ENCODE peak calls at places on chromosomes 11 and 22, in ten cellular contexts. B is prostate gland, I is upper lobe of left lung, D is endothelial cell of umbilical vein, T is stomach, K is suprapubic skin, X is spleen, P is breast epithelium, N is K562, E is GM12878. Z is an unnamed sample.

GRCh38 chr22:45318168-45318557 is 8.4 kb downstream of the FAM118A start:
- DNase-seq in K (no peak), P (peak), X (peak), B (no peak), I (no peak), T (peak), E (peak), N (peak), D (peak), Z (peak)

GRCh38 chr11:75453916-75454655 is 21.1 kb upstream of the KLHL35 start:
- DNase-seq in I (no peak), D (no peak), X (no peak), N (no peak), P (no peak), E (no peak), B (no peak), T (no peak), K (no peak), Z (no peak)

GRCh38 chr11:94956963-94957362 is 16.4 kb downstream of the CWC15 start:
- DNase-seq in T (no peak), X (no peak), I (no peak), N (no peak), B (no peak), P (no peak), K (no peak), D (no peak), E (no peak), Z (no peak)

GRCh38 chr22:45450931-45451651 is 37.6 kb downstream of the RIBC2 start:
- DNase-seq in P (no peak), X (no peak), E (no peak), K (no peak), B (peak), T (no peak), I (no peak), N (no peak), D (no peak), Z (no peak)

GRCh38 chr11:120524536-120525085 is 13.1 kb downstream of the GRIK4 start:
- DNase-seq in I (no peak), X (peak), K (no peak), E (no peak), P (peak), D (no peak), T (no peak), B (no peak), N (no peak), Z (no peak)

GRCh38 chr11:134041791-134042696 is 26.8 kb upstream of the JAM3 start:
- DNase-seq in X (peak), P (no peak), N (no peak), E (no peak), I (no peak), K (no peak), D (no peak), B (no peak), T (no peak), Z (no peak)

GRCh38 chr22:46038516-46039430 is 61.8 kb upstream of the WNT7B start:
- DNase-seq in B (no peak), T (no peak), E (no peak), I (no peak), D (no peak), P (peak), X (peak), N (no peak), K (peak), Z (no peak)

GRCh38 chr22:49724030-49724892 is 103.4 kb downstream of the BRD1 start:
- DNase-seq in K (no peak), D (no peak), P (peak), N (peak), I (peak), E (no peak), T (no peak), B (no peak), X (no peak), Z (no peak)

GRCh38 chr22:19622061-19622441 is 92.3 kb upstream of the SEPTIN5 start:
- DNase-seq in N (no peak), B (no peak), E (peak), K (no peak), P (no peak), X (peak), I (no peak), T (no peak), D (no peak), Z (no peak)

GRCh38 chr11:62108971-62109391 is 14.8 kb upstream of the INCENP start:
- DNase-seq in I (no peak), P (no peak), E (no peak), B (no peak), N (peak), K (no peak), T (no peak), D (peak), X (no peak), Z (no peak)
- TF ChIP-seq POLR2AphosphoS5 in I (no peak), P (no peak), E (no peak), B (no peak), N (no peak), K (no peak), T (no peak), D (no peak), X (no peak), Z (no peak)

DNA sequence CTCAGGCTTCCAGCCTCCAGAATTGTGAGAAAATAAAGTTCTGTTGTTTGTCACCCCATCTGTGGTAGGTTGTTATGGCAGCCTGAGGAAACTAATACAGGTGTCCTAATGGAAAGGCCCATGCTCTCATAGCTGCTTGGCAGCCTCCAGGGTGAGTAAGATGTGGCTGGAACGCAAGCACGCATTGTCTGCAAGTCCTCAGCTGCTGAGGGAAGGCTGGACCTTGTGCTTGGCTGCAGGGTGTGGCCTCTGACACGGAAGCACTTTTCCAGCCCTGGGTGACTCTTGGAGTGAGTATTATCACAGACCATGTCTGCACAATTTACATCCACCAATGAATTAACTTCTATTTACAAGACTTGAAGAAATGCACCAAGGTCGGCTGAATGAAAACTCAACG is 44.4 kb upstream of the BARX2 start:
- DNase-seq in N (no peak), D (no peak), K (no peak), X (no peak), P (no peak), I (no peak), E (no peak), T (peak), B (no peak), Z (peak)
- TF ChIP-seq POLR2A in N (no peak), D (no peak), K (no peak), X (no peak), P (no peak), I (no peak), E (no peak), T (no peak), B (no peak), Z (no peak)

GRCh38 chr22:36343720-36344105 is 44.1 kb downstream of the MYH9 start:
- DNase-seq in I (no peak), N (no peak), B (peak), K (no peak), T (peak), X (no peak), E (no peak), D (peak), P (no peak), Z (no peak)
- H3K27ac ChIP-seq in I (peak), N (no peak), B (peak), K (peak), T (peak), X (peak), E (no peak), D (peak), P (peak), Z (peak)

GRCh38 chr11:122405788-122406341 is 249.7 kb upstream of the UBASH3B start:
- DNase-seq in I (no peak), E (no peak), K (no peak), P (no peak), T (no peak), X (no peak), D (no peak), B (no peak), N (no peak), Z (no peak)
- TF ChIP-seq POLR2AphosphoS5 in I (no peak), E (no peak), K (no peak), P (no peak), T (no peak), X (no peak), D (no peak), B (no peak), N (no peak), Z (no peak)

DNA sequence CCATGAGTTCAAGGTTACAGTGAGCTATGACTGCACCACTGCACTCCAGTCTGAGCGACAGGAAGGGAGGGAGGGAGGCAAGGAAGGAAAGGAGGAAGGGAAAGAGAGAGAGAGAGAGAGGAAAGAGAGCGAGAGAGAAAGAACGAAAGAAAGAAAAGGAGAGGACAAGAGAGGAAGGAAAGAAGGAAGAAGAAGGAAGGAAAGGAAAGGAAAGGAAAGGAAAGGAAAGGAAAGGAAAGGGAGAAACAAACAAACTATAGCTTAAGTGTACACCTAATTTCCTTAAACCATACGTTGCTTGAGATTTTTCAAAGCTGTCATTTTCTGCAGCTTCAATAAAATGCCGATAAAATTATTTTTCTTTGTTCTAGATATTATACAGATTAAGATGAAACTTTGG is 80.2 kb upstream of the APOA1 start:
- DNase-seq in B (no peak), E (no peak), N (no peak), I (no peak), X (no peak), P (no peak), K (no peak), D (no peak), T (no peak), Z (no peak)
- TF ChIP-seq POLR2A in B (no peak), E (no peak), N (no peak), I (no peak), X (no peak), P (no peak), K (no peak), D (no peak), T (no peak), Z (no peak)

DNA sequence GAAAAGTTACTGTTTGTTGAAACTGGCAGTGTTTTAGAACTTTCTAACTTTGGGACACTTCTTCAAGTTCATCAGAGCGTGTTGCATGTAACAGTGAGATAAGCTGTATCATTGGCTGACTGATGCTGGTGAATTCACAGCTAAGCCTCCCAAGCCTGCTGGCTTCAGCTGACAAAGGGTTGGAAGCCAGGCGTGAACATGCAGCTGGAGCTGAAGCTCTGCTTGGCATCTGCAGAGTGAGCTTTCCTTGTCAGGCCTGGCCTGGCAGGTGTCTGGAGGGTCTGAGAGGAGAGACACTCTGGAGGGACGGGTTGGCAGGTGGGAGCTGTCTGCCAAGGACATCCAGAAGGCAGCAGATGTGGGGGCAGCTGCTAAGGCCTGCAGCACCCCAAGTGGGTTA is 1.5 kb downstream of the AMPD3 start:
- DNase-seq in T (no peak), D (no peak), E (no peak), X (peak), P (no peak), K (no peak), I (no peak), N (peak), B (no peak), Z (no peak)
- H3K27ac ChIP-seq in T (peak), D (no peak), E (peak), X (peak), P (no peak), K (peak), I (peak), N (peak), B (peak), Z (peak)

DNA sequence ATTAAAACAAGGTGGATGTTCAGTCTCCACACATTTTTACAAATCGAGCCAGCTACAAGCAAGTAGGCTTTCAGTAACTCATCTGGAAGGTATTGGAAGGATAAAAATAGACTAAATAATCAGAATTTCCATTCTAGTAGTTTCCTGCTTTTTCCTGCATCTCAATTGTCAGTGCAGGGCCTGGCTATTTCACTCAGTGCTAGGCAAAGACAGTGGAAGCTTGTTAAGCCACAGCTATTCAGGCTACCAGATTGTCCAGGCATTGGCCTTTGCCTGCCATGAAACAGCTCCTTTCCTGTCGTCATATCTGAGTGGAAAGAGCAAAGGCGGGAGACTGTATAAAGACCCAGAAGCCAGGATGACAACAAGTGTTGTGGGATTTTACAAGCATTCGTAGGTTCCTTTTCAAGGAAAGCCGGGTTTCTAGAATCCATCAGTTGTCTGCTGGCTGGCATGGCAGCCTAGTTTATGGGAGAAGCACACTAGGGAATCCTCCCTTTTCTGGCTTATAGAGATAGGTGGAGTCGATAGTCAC is 2.1 kb upstream of the TNRC6B start:
- DNase-seq in T (no peak), E (no peak), I (no peak), D (peak), P (no peak), X (no peak), N (no peak), K (no peak), B (no peak), Z (no peak)
- TF ChIP-seq POLR2AphosphoS5 in T (no peak), E (no peak), I (no peak), D (no peak), P (no peak), X (no peak), N (no peak), K (no peak), B (no peak), Z (no peak)

GRCh38 chr11:12079726-12080556 is 30.4 kb upstream of the MICAL2 start:
- DNase-seq in K (peak), P (peak), I (peak), D (peak), X (no peak), B (no peak), T (peak), N (no peak), E (no peak), Z (peak)
- TF ChIP-seq POLR2A in K (no peak), P (no peak), I (no peak), D (peak), X (no peak), B (no peak), T (no peak), N (no peak), E (no peak), Z (no peak)